ENCODE peak calls at places on chromosomes 13 and 19, in five cellular contexts. Z, I, M, K and D are unnamed samples.

GRCh38 chr13:39503048-39503447 is 99.9 kb downstream of the LHFPL6 start:
- DNase-seq in Z (no peak), I (no peak), M (no peak), K (no peak), D (no peak)

GRCh38 chr19:28468701-28469459 is 744.1 kb downstream of the UQCRFS1 start:
- DNase-seq in Z (no peak), I (no peak), M (peak; percentile 82), K (peak; percentile 39), D (no peak)

GRCh38 chr13:50969691-50970090 is 60.1 kb downstream of the RNASEH2B start:
- DNase-seq in Z (no peak), I (no peak), M (peak; percentile 82), K (no peak), D (peak; percentile 7)

GRCh38 chr19:1000591-1001537 is 645 bp downstream of the GRIN3B start:
- DNase-seq in Z (no peak), I (no peak), M (peak; percentile 76), K (no peak), D (no peak)

GRCh38 chr19:3923096-3923758 is 9.6 kb upstream of the NMRK2 start:
- DNase-seq in Z (no peak), I (no peak), M (no peak), K (no peak), D (no peak)

GRCh38 chr13:26024558-26024957 is 27.3 kb downstream of the SHISA2 start:
- DNase-seq in Z (no peak), I (no peak), M (no peak), K (no peak), D (peak; percentile 78)

GRCh38 chr19:58558066-58558622 is at the start of gene UBE2M:
- DNase-seq in Z (peak; percentile 68), I (peak; percentile 57), M (peak; percentile 88), K (peak; percentile 61), D (peak; percentile 60)

GRCh38 chr13:80036845-80037504 is 304.0 kb downstream of the SPRY2 start:
- DNase-seq in Z (no peak), I (no peak), M (no peak), K (no peak), D (no peak)

GRCh38 chr13:73535341-73535740 is 476.5 kb downstream of the KLF5 start:
- DNase-seq in Z (no peak), I (no peak), M (no peak), K (no peak), D (no peak)

GRCh38 chr13:110245421-110245899 is 61.5 kb downstream of the COL4A1 start:
- DNase-seq in Z (no peak), I (no peak), M (no peak), K (no peak), D (peak; percentile 74)

GRCh38 chr13:34223984-34224383 is 406.0 kb downstream of the RFC3 start:
- DNase-seq in Z (no peak), I (no peak), M (no peak), K (no peak), D (no peak)

GRCh38 chr19:47239152-47239551 is 8.2 kb upstream of the BBC3 start:
- DNase-seq in Z (no peak), I (no peak), M (no peak), K (no peak), D (no peak)

GRCh38 chr19:21680679-21681078 is 86.7 kb downstream of the ZNF100 start:
- DNase-seq in Z (no peak), I (no peak), M (no peak), K (no peak), D (no peak)

GRCh38 chr19:3360494-3361383 is 5.6 kb upstream of the NFIC start:
- DNase-seq in Z (peak; percentile 83), I (peak; percentile 84), M (peak; percentile 63), K (peak; percentile 74), D (no peak)

GRCh38 chr13:24217601-24218281 is 57.2 kb downstream of the SPATA13 start:
- DNase-seq in Z (no peak), I (no peak), M (peak; percentile 67), K (no peak), D (no peak)

GRCh38 chr19:2478756-2479555 is 3.0 kb downstream of the GADD45B start:
- DNase-seq in Z (peak; percentile 92), I (no peak), M (peak; percentile 89), K (peak; percentile 77), D (no peak)

GRCh38 chr19:41416194-41416674 is 10.9 kb downstream of the B3GNT8 start:
- DNase-seq in Z (no peak), I (no peak), M (no peak), K (no peak), D (no peak)
- H3K4me1 ChIP-seq in Z (no peaks in the 10 kb centered on the region), I (no peaks in the 10 kb centered on the region), M (no peaks in the 10 kb centered on the region), K (no peaks in the 10 kb centered on the region), D (peaks cover 50% of the 10 kb centered on the region)

GRCh38 chr13:87944038-87944437 is 272.9 kb downstream of the SLITRK5 start:
- DNase-seq in Z (no peak), I (no peak), M (no peak), K (no peak), D (no peak)
- H3K4me3 ChIP-seq in Z (no peak overlapping the region), I (no peak overlapping the region), M (no peak overlapping the region), K (no peak overlapping the region), D (no peak overlapping the region)

GRCh38 chr13:31264146-31264545 is 64.4 kb downstream of the B3GLCT start:
- DNase-seq in Z (no peak), I (no peak), M (no peak), K (no peak), D (no peak)
- H3K4me1 ChIP-seq in Z (no peaks in the 10 kb centered on the region), I (no peaks in the 10 kb centered on the region), M (no peaks in the 10 kb centered on the region), K (no peaks in the 10 kb centered on the region), D (no peaks in the 10 kb centered on the region)

DNA sequence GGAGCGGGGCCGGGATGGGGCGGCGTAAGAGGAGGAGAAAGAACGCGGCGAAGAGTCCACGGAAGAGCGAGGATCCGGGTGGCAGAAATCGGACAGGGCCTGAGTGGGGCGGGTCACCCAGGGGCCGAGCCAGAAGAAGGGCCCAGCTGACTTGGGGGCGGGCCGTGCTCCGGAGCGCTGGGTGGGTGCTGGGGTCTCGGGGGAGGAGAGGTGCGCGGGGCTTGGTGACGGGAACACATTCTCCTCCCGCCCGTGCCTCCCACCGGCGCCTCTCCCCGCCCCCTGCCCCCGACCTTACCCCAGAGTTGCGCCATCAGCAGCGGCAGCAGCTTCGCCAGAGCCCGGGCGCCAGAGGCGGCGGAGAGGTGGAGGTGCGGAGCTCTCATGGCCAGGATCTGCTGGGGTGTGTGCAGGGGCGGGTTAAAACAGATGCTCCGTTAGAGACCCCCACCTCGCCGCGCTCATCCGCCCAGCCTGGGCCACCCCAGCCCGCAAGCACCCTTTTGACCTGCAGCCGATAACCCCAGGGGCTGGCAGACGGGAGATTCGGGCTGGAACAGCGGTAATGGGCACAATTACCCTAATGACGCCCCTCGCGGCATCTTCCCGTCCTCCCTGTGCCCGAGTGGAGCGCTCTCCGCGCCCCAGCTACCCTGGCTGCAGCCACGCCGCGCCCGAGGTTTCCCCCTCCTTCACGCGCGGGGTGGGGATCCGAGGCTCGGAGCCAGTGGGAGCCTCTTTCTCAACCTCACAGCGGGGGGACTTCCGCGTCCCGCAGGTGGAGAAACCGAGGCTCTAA is 565 bp downstream of the KLK10 start:
- DNase-seq in Z (no peak), I (no peak), M (peak; percentile 82), K (no peak), D (no peak)
- H3K4me3 ChIP-seq in Z (peak overlapping the region; percentile 47), I (no peak overlapping the region), M (peak overlapping the region; percentile 45), K (no peak overlapping the region), D (no peak overlapping the region)

GRCh38 chr19:54436031-54436523 is 12.9 kb upstream of the LENG8 start:
- DNase-seq in Z (no peak), I (no peak), M (peak; percentile 54), K (no peak), D (no peak)
- H3K4me1 ChIP-seq in Z (no peaks in the 10 kb centered on the region), I (peaks cover 21% of the 10 kb centered on the region), M (peaks cover 4% of the 10 kb centered on the region), K (peaks cover 10% of the 10 kb centered on the region), D (no peaks in the 10 kb centered on the region)

GRCh38 chr19:15869873-15870272 is 28.0 kb downstream of the CYP4F2 start:
- DNase-seq in Z (no peak), I (no peak), M (no peak), K (no peak), D (no peak)
- H3K4me3 ChIP-seq in Z (no peak overlapping the region), I (no peak overlapping the region), M (no peak overlapping the region), K (no peak overlapping the region), D (no peak overlapping the region)

GRCh38 chr13:60335531-60335930 is 61.5 kb upstream of the TDRD3 start:
- DNase-seq in Z (no peak), I (no peak), M (no peak), K (no peak), D (peak; percentile 22)
- H3K4me1 ChIP-seq in Z (no peaks in the 10 kb centered on the region), I (no peaks in the 10 kb centered on the region), M (peaks cover 9% of the 10 kb centered on the region), K (no peaks in the 10 kb centered on the region), D (peaks cover 5% of the 10 kb centered on the region)

GRCh38 chr19:16118489-16119033 is 6.9 kb downstream of the RAB8A start:
- DNase-seq in Z (no peak), I (no peak), M (no peak), K (no peak), D (no peak)
- H3K4me3 ChIP-seq in Z (no peak overlapping the region), I (no peak overlapping the region), M (no peak overlapping the region), K (no peak overlapping the region), D (no peak overlapping the region)

GRCh38 chr13:48533207-48533499 is 273 bp upstream of the RCBTB2 start:
- DNase-seq in Z (no peak), I (no peak), M (no peak), K (no peak), D (no peak)
- H3K4me1 ChIP-seq in Z (no peaks in the 10 kb centered on the region), I (peaks cover 7% of the 10 kb centered on the region), M (peaks cover 6% of the 10 kb centered on the region), K (peaks cover 14% of the 10 kb centered on the region), D (peaks cover 7% of the 10 kb centered on the region)

GRCh38 chr19:51119089-51119488 is 5.6 kb upstream of the SIGLEC9 start:
- DNase-seq in Z (no peak), I (no peak), M (no peak), K (no peak), D (no peak)
- H3K4me3 ChIP-seq in Z (no peak overlapping the region), I (no peak overlapping the region), M (no peak overlapping the region), K (no peak overlapping the region), D (no peak overlapping the region)